ENCODE peak calls at places on chromosomes 1 and 21, in nine cellular contexts. P, C, J, X, F, U, Y, T and E are unnamed samples.

GRCh38 chr1:197453376-197454058 is 185.5 kb downstream of the CRB1 start:
- DNase-seq in X (no peak), Y (no peak), U (no peak), P (no peak), C (no peak), F (no peak), T (no peak), J (no peak), E (no peak)

GRCh38 chr21:42160950-42161225 is 58.1 kb upstream of the ABCG1 start:
- DNase-seq in U (no peak), P (no peak), Y (no peak), T (no peak), J (no peak), X (no peak), C (peak), F (no peak), E (no peak)

GRCh38 chr1:221604948-221605347 is 136.9 kb downstream of the DUSP10 start:
- DNase-seq in F (no peak), Y (no peak), P (no peak), T (no peak), U (no peak), X (no peak), J (no peak), C (no peak), E (no peak)

GRCh38 chr1:3678361-3679097 is 26.2 kb downstream of the TP73 start:
- DNase-seq in T (no peak), Y (no peak), X (no peak), P (no peak), J (no peak), C (no peak), U (no peak), F (no peak), E (peak)

GRCh38 chr1:116697892-116698595 is 30.5 kb upstream of the IGSF3 start:
- DNase-seq in Y (no peak), F (no peak), J (no peak), C (no peak), X (no peak), T (no peak), P (no peak), U (no peak), E (no peak)

GRCh38 chr1:115771847-115772457 is 3.4 kb upstream of the CASQ2 start:
- DNase-seq in T (peak), U (peak), X (peak), P (peak), C (peak), Y (peak), F (peak), J (no peak), E (peak)

GRCh38 chr1:175690926-175691325 is 52.5 kb downstream of the TNR start:
- DNase-seq in Y (no peak), J (no peak), X (no peak), C (no peak), T (no peak), P (no peak), F (no peak), U (no peak), E (no peak)

GRCh38 chr1:234065794-234066447 is 161.4 kb downstream of the SLC35F3 start:
- DNase-seq in T (peak), Y (peak), J (peak), P (peak), U (peak), C (peak), F (peak), X (peak), E (peak)

GRCh38 chr1:29490204-29490934 is 254.0 kb downstream of the PTPRU start:
- DNase-seq in J (no peak), C (no peak), T (no peak), Y (no peak), P (no peak), U (no peak), F (no peak), X (no peak), E (no peak)

GRCh38 chr1:53619088-53619810 is 119.7 kb downstream of the GLIS1 start:
- DNase-seq in U (no peak), T (no peak), C (peak), Y (no peak), F (no peak), P (no peak), X (no peak), J (no peak), E (no peak)

GRCh38 chr1:73635021-73635420 is 563.0 kb downstream of the LRRIQ3 start:
- DNase-seq in C (no peak), U (no peak), J (no peak), T (no peak), X (no peak), F (no peak), P (no peak), Y (peak), E (no peak)

GRCh38 chr21:38938343-38938742 is 132.6 kb downstream of the ETS2 start:
- DNase-seq in P (peak), X (no peak), T (no peak), F (no peak), Y (no peak), J (no peak), C (no peak), U (no peak), E (no peak)

GRCh38 chr1:152252157-152252556 is 28.2 kb upstream of the HRNR start:
- DNase-seq in J (no peak), U (no peak), C (no peak), Y (no peak), T (no peak), X (no peak), F (no peak), P (no peak), E (no peak)

GRCh38 chr1:9278585-9279153 is 14.0 kb upstream of the SPSB1 start:
- DNase-seq in F (no peak), T (no peak), J (no peak), Y (no peak), P (no peak), X (no peak), U (no peak), C (no peak), E (no peak)

GRCh38 chr1:226125097-226125630 is 61.4 kb downstream of the ACBD3 start:
- DNase-seq in T (peak), C (peak), P (peak), Y (peak), U (peak), F (peak), X (peak), J (peak), E (peak)

GRCh38 chr1:160834945-160835565 is 27.6 kb downstream of the CD244 start:
- DNase-seq in J (no peak), P (peak), Y (peak), T (peak), F (peak), X (peak), C (no peak), U (peak), E (peak)

GRCh38 chr1:58895559-58896135 is 111.8 kb upstream of the JUN start:
- DNase-seq in U (no peak), T (no peak), Y (no peak), X (no peak), J (no peak), C (no peak), P (no peak), F (no peak), E (no peak)

GRCh38 chr1:85330711-85331290 is 54.4 kb upstream of the BCL10 start:
- DNase-seq in U (no peak), C (no peak), X (peak), J (no peak), F (no peak), Y (peak), T (no peak), P (no peak), E (no peak)

GRCh38 chr1:62318756-62319544 is at the start of gene KANK4:
- DNase-seq in C (peak), P (peak), X (peak), U (peak), J (no peak), Y (peak), T (no peak), F (no peak), E (no peak)

GRCh38 chr1:154386643-154387352 is 18.3 kb upstream of the IL6R start:
- DNase-seq in F (no peak), P (no peak), C (no peak), X (no peak), T (peak), J (peak), U (no peak), Y (peak), E (no peak)

GRCh38 chr1:93707956-93708355 is 26.3 kb upstream of the BCAR3 start:
- DNase-seq in U (no peak), C (no peak), P (no peak), J (no peak), Y (no peak), F (no peak), X (no peak), T (peak), E (no peak)

GRCh38 chr1:77991638-77992037 is 12.8 kb upstream of the FUBP1 start:
- DNase-seq in J (no peak), U (no peak), F (no peak), C (no peak), T (no peak), X (no peak), Y (no peak), P (no peak), E (no peak)

GRCh38 chr1:78688701-78689100 is 39.1 kb downstream of the IFI44 start:
- DNase-seq in X (no peak), F (no peak), U (no peak), C (no peak), Y (no peak), P (no peak), J (no peak), T (no peak), E (no peak)

GRCh38 chr1:21508580-21509350 is 458 bp upstream of the ALPL start:
- DNase-seq in U (peak), F (no peak), Y (peak), T (peak), J (peak), C (peak), X (peak), P (peak), E (peak)

GRCh38 chr1:207040181-207040533 is 7.6 kb upstream of the C1orf116 start:
- DNase-seq in Y (no peak), X (no peak), U (no peak), T (no peak), P (no peak), F (no peak), J (no peak), C (no peak), E (no peak)

GRCh38 chr21:34653522-34653921 is 15.3 kb upstream of the CLIC6 start:
- DNase-seq in U (no peak), T (no peak), J (no peak), Y (no peak), P (no peak), C (no peak), X (no peak), F (no peak), E (no peak)